ENCODE peak calls at places on chromosomes 16 and 17, in seven cellular contexts. I, G, O, T, P, S and Y are unnamed samples.

GRCh38 chr17:3710951-3711383 is 12.7 kb upstream of the HASPIN start:
- DNase-seq in I (peak; percentile 41), G (no peak), O (no peak), T (no peak), P (peak; percentile 24), S (no peak), Y (no peak)

GRCh38 chr17:30433514-30433913 is 43.7 kb upstream of the GOSR1 start:
- DNase-seq in I (peak; percentile 94), G (peak; percentile 22), O (no peak), T (no peak), P (peak; percentile 80), S (peak; percentile 78), Y (no peak)

GRCh38 chr17:50479522-50480141 is 972 bp downstream of the RSAD1 start:
- DNase-seq in I (peak; percentile 90), G (peak; percentile 71), O (peak; percentile 26), T (peak; percentile 76), P (no peak), S (peak; percentile 79), Y (peak; percentile 71)

GRCh38 chr16:80804061-80804450 is 342 bp downstream of the CDYL2 start:
- DNase-seq in I (peak; percentile 42), G (no peak), O (no peak), T (no peak), P (peak; percentile 39), S (no peak), Y (peak; percentile 85)

GRCh38 chr17:55734128-55734781 is 11.6 kb upstream of the TMEM100 start:
- DNase-seq in I (peak; percentile 51), G (peak; percentile 7), O (no peak), T (no peak), P (no peak), S (no peak), Y (no peak)

GRCh38 chr16:19213885-19214284 is 45.8 kb downstream of the SYT17 start:
- DNase-seq in I (no peak), G (no peak), O (no peak), T (no peak), P (no peak), S (no peak), Y (peak; percentile 6)

GRCh38 chr16:1657841-1658240 is 20.2 kb upstream of the JPT2 start:
- DNase-seq in I (no peak), G (no peak), O (no peak), T (no peak), P (no peak), S (no peak), Y (no peak)

GRCh38 chr17:82839617-82840292 is at the start of gene ZNF750:
- DNase-seq in I (no peak), G (no peak), O (no peak), T (peak; percentile 64), P (no peak), S (peak; percentile 95), Y (no peak)

GRCh38 chr16:82819286-82819685 is 192.5 kb downstream of the CDH13 start:
- DNase-seq in I (no peak), G (no peak), O (no peak), T (no peak), P (no peak), S (no peak), Y (no peak)

GRCh38 chr16:50539822-50540710 is 8.1 kb upstream of the NKD1 start:
- DNase-seq in I (no peak), G (no peak), O (no peak), T (no peak), P (no peak), S (no peak), Y (peak; percentile 34)

GRCh38 chr16:57623251-57624043 is 5.0 kb upstream of the ADGRG1 start:
- DNase-seq in I (peak; percentile 27), G (no peak), O (no peak), T (no peak), P (no peak), S (no peak), Y (no peak)

GRCh38 chr16:22955461-22956145 is 141.6 kb downstream of the HS3ST2 start:
- DNase-seq in I (no peak), G (no peak), O (no peak), T (no peak), P (no peak), S (no peak), Y (peak; percentile 14)

GRCh38 chr17:7750321-7750821 is 32.8 kb downstream of the DNAH2 start:
- DNase-seq in I (peak; percentile 90), G (no peak), O (no peak), T (no peak), P (peak; percentile 55), S (no peak), Y (no peak)

GRCh38 chr17:63274156-63274555 is 171.9 kb downstream of the CYB561 start:
- DNase-seq in I (peak; percentile 26), G (no peak), O (no peak), T (no peak), P (peak; percentile 90), S (no peak), Y (no peak)

GRCh38 chr17:81493198-81494038 is 19.2 kb downstream of the ACTG1 start:
- DNase-seq in I (no peak), G (no peak), O (no peak), T (no peak), P (no peak), S (no peak), Y (no peak)

GRCh38 chr17:78469443-78469842 is 91.0 kb downstream of the PGS1 start:
- DNase-seq in I (no peak), G (no peak), O (no peak), T (no peak), P (no peak), S (no peak), Y (no peak)

GRCh38 chr17:83193336-83194188 is 114.2 kb downstream of the METRNL start:
- DNase-seq in I (no peak), G (no peak), O (peak; percentile 6), T (no peak), P (no peak), S (no peak), Y (no peak)

GRCh38 chr17:29836643-29837042 is 93.4 kb downstream of the SSH2 start:
- DNase-seq in I (peak; percentile 80), G (no peak), O (no peak), T (no peak), P (no peak), S (no peak), Y (no peak)

GRCh38 chr17:60720763-60721531 is 43.3 kb downstream of the BCAS3 start:
- DNase-seq in I (peak; percentile 72), G (peak; percentile 3), O (no peak), T (peak; percentile 45), P (peak; percentile 13), S (peak; percentile 56), Y (peak; percentile 70)

GRCh38 chr16:85912271-85912974 is 13.5 kb downstream of the IRF8 start:
- DNase-seq in I (peak; percentile 46), G (no peak), O (no peak), T (no peak), P (peak; percentile 37), S (no peak), Y (peak; percentile 54)

GRCh38 chr17:14050616-14051015 is 18.7 kb upstream of the COX10 start:
- DNase-seq in I (no peak), G (no peak), O (no peak), T (no peak), P (no peak), S (no peak), Y (no peak)

GRCh38 chr16:66434619-66435430 is 7.7 kb downstream of the BEAN1 start:
- DNase-seq in I (no peak), G (no peak), O (no peak), T (no peak), P (no peak), S (no peak), Y (no peak)

GRCh38 chr16:20904507-20905079 is 4.0 kb downstream of the LYRM1 start:
- DNase-seq in I (peak; percentile 64), G (no peak), O (no peak), T (no peak), P (no peak), S (no peak), Y (no peak)

GRCh38 chr17:13740692-13741091 is 139.0 kb upstream of the HS3ST3A1 start:
- DNase-seq in I (no peak), G (no peak), O (no peak), T (no peak), P (no peak), S (no peak), Y (no peak)

GRCh38 chr16:3949287-3949686 is 68.8 kb upstream of the CREBBP start:
- DNase-seq in I (no peak), G (peak; percentile 74), O (no peak), T (no peak), P (no peak), S (no peak), Y (peak; percentile 56)

GRCh38 chr17:1298616-1299015 is 19.2 kb downstream of the TRARG1 start:
- DNase-seq in I (peak; percentile 3), G (no peak), O (no peak), T (no peak), P (no peak), S (no peak), Y (peak; percentile 76)

GRCh38 chr17:38710603-38710962 is 5.5 kb downstream of the MLLT6 start:
- DNase-seq in I (no peak), G (no peak), O (no peak), T (no peak), P (no peak), S (no peak), Y (no peak)

GRCh38 chr17:1509255-1509943 is 7.0 kb downstream of the INPP5K start:
- DNase-seq in I (no peak), G (no peak), O (no peak), T (no peak), P (no peak), S (no peak), Y (no peak)

GRCh38 chr17:74840989-74841666 is 18.6 kb downstream of the GRIN2C start:
- DNase-seq in I (peak; percentile 43), G (no peak), O (no peak), T (no peak), P (no peak), S (no peak), Y (peak; percentile 77)

GRCh38 chr16:86546638-86547013 is 8.4 kb downstream of the MTHFSD start:
- DNase-seq in I (no peak), G (no peak), O (no peak), T (no peak), P (no peak), S (no peak), Y (no peak)

GRCh38 chr16:88050952-88051660 is 99.9 kb downstream of the BANP start:
- DNase-seq in I (no peak), G (no peak), O (no peak), T (no peak), P (no peak), S (no peak), Y (no peak)